ENCODE peak calls at places on chromosomes 6 and 20, in nine cellular contexts. X, R, A, Q, W, K, F, E and M are unnamed samples.

GRCh38 chr6:10720229-10720959 is 2.5 kb upstream of the TMEM14C start:
- DNase-seq in X (no peak), R (peak; percentile 18), A (no peak), Q (peak; percentile 60), W (no peak), K (no peak), F (peak; percentile 46), E (no peak), M (no peak)

GRCh38 chr6:22808466-22808865 is 239.1 kb downstream of the HDGFL1 start:
- DNase-seq in X (no peak), R (no peak), A (no peak), Q (no peak), W (no peak), K (no peak), F (no peak), E (no peak), M (no peak)

GRCh38 chr6:34940030-34940434 is 51.0 kb downstream of the ANKS1A start:
- DNase-seq in X (no peak), R (no peak), A (no peak), Q (no peak), W (no peak), K (peak; percentile 19), F (no peak), E (no peak), M (no peak)

GRCh38 chr6:78436335-78436734 is 431.0 kb upstream of the IRAK1BP1 start:
- DNase-seq in X (peak; percentile 46), R (peak; percentile 30), A (no peak), Q (no peak), W (peak; percentile 8), K (peak; percentile 4), F (no peak), E (no peak), M (no peak)

GRCh38 chr6:32370510-32370909 is 1.2 kb downstream of the TSBP1 start:
- DNase-seq in X (no peak), R (peak; percentile 8), A (no peak), Q (no peak), W (no peak), K (no peak), F (no peak), E (no peak), M (no peak)

GRCh38 chr6:169966312-169967181 is 215.1 kb downstream of the ERMARD start:
- DNase-seq in X (no peak), R (no peak), A (peak; percentile 12), Q (no peak), W (no peak), K (no peak), F (no peak), E (peak; percentile 8), M (no peak)

GRCh38 chr20:53883098-53883762 is 187.2 kb downstream of the BCAS1 start:
- DNase-seq in X (no peak), R (peak; percentile 80), A (no peak), Q (peak; percentile 66), W (no peak), K (no peak), F (no peak), E (no peak), M (no peak)

GRCh38 chr6:18545726-18546125 is 158.6 kb downstream of the RNF144B start:
- DNase-seq in X (no peak), R (no peak), A (no peak), Q (no peak), W (no peak), K (no peak), F (no peak), E (no peak), M (no peak)

GRCh38 chr6:12001004-12001705 is 11.0 kb upstream of the HIVEP1 start:
- DNase-seq in X (no peak), R (peak; percentile 78), A (no peak), Q (no peak), W (no peak), K (no peak), F (no peak), E (peak; percentile 62), M (no peak)

GRCh38 chr6:170279977-170280688 is 10.7 kb downstream of the DLL1 start:
- DNase-seq in X (peak; percentile 51), R (peak; percentile 44), A (peak; percentile 81), Q (peak; percentile 52), W (no peak), K (peak; percentile 55), F (peak; percentile 69), E (no peak), M (peak; percentile 74)

GRCh38 chr6:75530696-75531095 is 37.1 kb upstream of the FILIP1 start:
- DNase-seq in X (no peak), R (peak; percentile 38), A (no peak), Q (no peak), W (no peak), K (no peak), F (no peak), E (no peak), M (no peak)

GRCh38 chr20:1254307-1254706 is 11.8 kb upstream of the SNPH start:
- DNase-seq in X (no peak), R (no peak), A (no peak), Q (no peak), W (no peak), K (no peak), F (no peak), E (no peak), M (no peak)

GRCh38 chr6:45431314-45432058 is 53.8 kb upstream of the SUPT3H start:
- DNase-seq in X (no peak), R (no peak), A (no peak), Q (no peak), W (no peak), K (no peak), F (no peak), E (no peak), M (no peak)

GRCh38 chr20:56974499-56975250 is 291.8 kb downstream of the BMP7 start:
- DNase-seq in X (peak; percentile 70), R (peak; percentile 66), A (peak; percentile 46), Q (peak; percentile 51), W (no peak), K (peak; percentile 78), F (peak; percentile 45), E (peak; percentile 58), M (peak; percentile 40)

GRCh38 chr6:5950448-5950847 is 56.3 kb downstream of the NRN1 start:
- DNase-seq in X (peak; percentile 10), R (peak; percentile 29), A (peak; percentile 27), Q (peak; percentile 57), W (no peak), K (no peak), F (no peak), E (no peak), M (peak; percentile 29)

GRCh38 chr6:110878751-110879539 is 4.4 kb downstream of the AMD1 start:
- DNase-seq in X (peak; percentile 29), R (peak; percentile 48), A (no peak), Q (peak; percentile 48), W (peak; percentile 20), K (peak; percentile 56), F (peak; percentile 35), E (no peak), M (no peak)
- TF ChIP-seq CTCF in X (peak; percentile 40), R (peak; percentile 69), A (no peak), Q (peak; percentile 58), W (peak; percentile 71), K (peak; percentile 60), F (peak; percentile 51), E (no peak), M (peak; percentile 48)

DNA sequence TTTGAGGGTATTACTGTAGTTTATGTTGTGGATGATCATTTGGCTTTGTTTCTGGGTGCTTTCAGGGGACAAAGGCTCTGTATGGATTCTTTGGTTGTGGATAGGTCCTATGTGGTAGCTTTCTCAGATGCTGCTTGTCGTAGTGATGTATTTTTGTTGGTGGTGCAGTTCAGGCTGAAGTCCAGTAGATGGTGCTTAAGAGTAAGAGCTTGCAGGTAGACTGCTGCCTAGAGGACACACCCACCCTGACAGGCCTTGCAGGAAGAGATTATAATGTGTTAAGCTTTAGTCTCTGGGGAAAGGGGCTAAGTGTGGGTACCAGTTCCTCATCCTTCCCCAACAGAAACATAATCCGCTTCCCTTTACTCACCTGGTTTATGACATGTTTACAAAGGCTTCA is 62.6 kb upstream of the ADGRB3 start:
- DNase-seq in X (peak; percentile 59), R (no peak), A (no peak), Q (peak; percentile 26), W (no peak), K (peak; percentile 59), F (peak; percentile 40), E (no peak), M (peak; percentile 29)
- TF ChIP-seq CTCF in X (peak; percentile 47), R (peak; percentile 11), A (no peak), Q (no peak), W (peak; percentile 5), K (peak; percentile 37), F (peak; percentile 50), E (no peak), M (peak; percentile 59)

GRCh38 chr20:12394786-12395185 is 477.1 kb downstream of the BTBD3 start:
- DNase-seq in X (peak; percentile 34), R (no peak), A (no peak), Q (no peak), W (no peak), K (peak; percentile 54), F (no peak), E (no peak), M (no peak)
- TF ChIP-seq CTCF in X (no peak), R (no peak), A (no peak), Q (no peak), W (no peak), K (peak; percentile 35), F (no peak), E (no peak), M (no peak)

GRCh38 chr20:34475979-34476736 is 40.1 kb upstream of the DYNLRB1 start:
- DNase-seq in X (peak; percentile 70), R (peak; percentile 15), A (peak; percentile 69), Q (peak; percentile 54), W (no peak), K (peak; percentile 22), F (peak; percentile 52), E (no peak), M (peak; percentile 64)

GRCh38 chr20:34468956-34469355 is 47.3 kb upstream of the DYNLRB1 start:
- DNase-seq in X (no peak), R (no peak), A (no peak), Q (no peak), W (no peak), K (no peak), F (no peak), E (no peak), M (no peak)

GRCh38 chr20:34472246-34472925 is 43.8 kb upstream of the DYNLRB1 start:
- DNase-seq in X (no peak), R (peak; percentile 67), A (no peak), Q (no peak), W (no peak), K (peak; percentile 15), F (no peak), E (no peak), M (no peak)

DNA sequence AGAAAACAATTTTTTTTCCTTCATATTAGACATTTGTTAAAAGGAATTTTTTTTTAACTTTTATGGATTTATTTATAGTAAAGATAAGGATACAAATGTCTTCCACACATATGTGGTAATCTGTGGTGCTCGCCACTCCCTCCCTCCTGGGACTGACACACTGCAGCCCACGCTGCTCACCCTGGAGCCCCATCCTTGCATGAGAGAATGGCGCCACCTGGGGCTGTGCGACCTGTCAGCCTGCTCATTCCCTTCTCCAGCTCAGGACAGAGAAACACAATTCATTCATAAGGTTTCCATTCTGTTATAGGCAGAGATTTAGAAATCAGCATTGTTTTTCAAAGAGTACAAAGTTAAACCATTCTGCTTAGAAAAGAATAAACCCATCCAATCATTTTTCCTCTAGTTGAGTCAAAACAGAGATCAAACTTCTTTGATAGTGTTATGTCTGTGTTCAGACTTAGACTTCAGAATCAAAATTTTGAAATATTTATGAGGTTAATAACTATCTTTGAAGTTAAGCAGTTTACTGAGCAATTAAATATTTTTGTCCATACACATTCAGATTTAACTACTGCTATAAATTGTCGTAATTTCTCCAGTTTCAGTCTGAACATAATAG is 42.8 kb upstream of the DYNLRB1 start:
- DNase-seq in X (peak; percentile 80), R (peak; percentile 38), A (no peak), Q (peak; percentile 66), W (no peak), K (peak; percentile 65), F (peak; percentile 59), E (peak; percentile 32), M (peak; percentile 50)
- TF ChIP-seq CTCF in X (peak; percentile 60), R (peak; percentile 40), A (no peak), Q (peak; percentile 38), W (peak; percentile 44), K (peak; percentile 50), F (peak; percentile 55), E (no peak), M (peak; percentile 64)